ENCODE peak calls at places on chromosomes 6 and 20, in six cellular contexts. Q is adipocyte, G is neural progenitor cell, E is H9, R is colonic mucosa, D is endodermal cell. V is an unnamed sample.

GRCh38 chr6:54465649-54466300 is 157.5 kb downstream of the TINAG start:
- DNase-seq in Q (no peak), G (no peak), E (no peak), R (no peak), D (no peak), V (no peak)

GRCh38 chr6:114304304-114304887 is 38.4 kb downstream of the HS3ST5 start:
- DNase-seq in Q (peak; percentile 83), G (no peak), E (no peak), R (no peak), D (no peak), V (peak; percentile 12)

GRCh38 chr6:26270903-26271639 is 93.9 kb upstream of the BTN3A2 start:
- DNase-seq in Q (peak; percentile 93), G (peak; percentile 93), E (peak; percentile 86), R (peak; percentile 91), D (peak; percentile 93), V (peak; percentile 93)

GRCh38 chr20:41304413-41305079 is 13.0 kb downstream of the ZHX3 start:
- DNase-seq in Q (no peak), G (no peak), E (no peak), R (no peak), D (no peak), V (no peak)

GRCh38 chr20:3980260-3981131 is 34.9 kb downstream of the RNF24 start:
- DNase-seq in Q (peak; percentile 73), G (no peak), E (no peak), R (no peak), D (no peak), V (peak; percentile 64)

GRCh38 chr20:3890410-3890751 is 1.2 kb downstream of the PANK2 start:
- DNase-seq in Q (peak; percentile 82), G (no peak), E (no peak), R (no peak), D (no peak), V (peak; percentile 43)

GRCh38 chr6:2381872-2382661 is 136.7 kb upstream of the GMDS start:
- DNase-seq in Q (no peak), G (no peak), E (no peak), R (no peak), D (no peak), V (no peak)

GRCh38 chr6:4935486-4935885 is 68.4 kb downstream of the RPP40 start:
- DNase-seq in Q (no peak), G (no peak), E (no peak), R (no peak), D (no peak), V (no peak)

GRCh38 chr20:10370091-10370887 is 63.7 kb downstream of the MKKS start:
- DNase-seq in Q (peak; percentile 28), G (no peak), E (no peak), R (no peak), D (no peak), V (peak; percentile 76)

GRCh38 chr20:14208956-14209355 is 128.5 kb downstream of the FLRT3 start:
- DNase-seq in Q (peak; percentile 19), G (no peak), E (no peak), R (no peak), D (no peak), V (no peak)

GRCh38 chr6:128310061-128310460 is 210.3 kb downstream of the PTPRK start:
- DNase-seq in Q (no peak), G (no peak), E (no peak), R (no peak), D (no peak), V (no peak)

GRCh38 chr6:17907467-17908229 is 79.8 kb downstream of the KIF13A start:
- DNase-seq in Q (peak; percentile 99), G (no peak), E (no peak), R (peak; percentile 59), D (no peak), V (peak; percentile 99)

GRCh38 chr20:36542019-36542488 is 735 bp downstream of the MYL9 start:
- DNase-seq in Q (peak; percentile 76), G (peak; percentile 72), E (peak; percentile 82), R (peak; percentile 46), D (peak; percentile 91), V (peak; percentile 60)

GRCh38 chr20:37346232-37346525 is 239 bp downstream of the SRC start:
- DNase-seq in Q (peak; percentile 56), G (no peak), E (no peak), R (no peak), D (no peak), V (no peak)

GRCh38 chr6:152160346-152160745 is 352.9 kb downstream of the ESR1 start:
- DNase-seq in Q (no peak), G (no peak), E (no peak), R (no peak), D (no peak), V (no peak)

GRCh38 chr20:64256282-64256947 is 867 bp downstream of the PCMTD2 start:
- DNase-seq in Q (peak; percentile 39), G (peak; percentile 14), E (no peak), R (no peak), D (no peak), V (no peak)

GRCh38 chr20:44581515-44581914 is 864 bp upstream of the PKIG start:
- DNase-seq in Q (no peak), G (no peak), E (no peak), R (no peak), D (no peak), V (no peak)

GRCh38 chr20:58579819-58580492 is 64.8 kb upstream of the APCDD1L start:
- DNase-seq in Q (no peak), G (no peak), E (no peak), R (no peak), D (no peak), V (no peak)

GRCh38 chr6:121531658-121532167 is 96.3 kb downstream of the GJA1 start:
- DNase-seq in Q (no peak), G (no peak), E (no peak), R (no peak), D (no peak), V (no peak)

GRCh38 chr6:157380779-157381561 is at the start of gene ZDHHC14:
- DNase-seq in Q (peak; percentile 95), G (peak; percentile 79), E (peak; percentile 52), R (peak; percentile 93), D (peak; percentile 83), V (peak; percentile 86)

GRCh38 chr6:44466955-44467354 is 79.4 kb downstream of the CDC5L start:
- DNase-seq in Q (no peak), G (no peak), E (no peak), R (no peak), D (no peak), V (no peak)

GRCh38 chr20:44807051-44807683 is 3.2 kb downstream of the RIMS4 start:
- DNase-seq in Q (no peak), G (no peak), E (no peak), R (no peak), D (peak; percentile 20), V (no peak)

GRCh38 chr6:43833996-43834390 is 64.0 kb downstream of the VEGFA start:
- DNase-seq in Q (no peak), G (no peak), E (no peak), R (no peak), D (no peak), V (no peak)

GRCh38 chr6:111747791-111748190 is 125.5 kb downstream of the FYN start:
- DNase-seq in Q (no peak), G (no peak), E (no peak), R (no peak), D (no peak), V (no peak)

GRCh38 chr20:8155848-8156602 is 24.0 kb downstream of the PLCB1 start:
- DNase-seq in Q (peak; percentile 29), G (no peak), E (no peak), R (no peak), D (no peak), V (no peak)

GRCh38 chr20:40359127-40359892 is 329.7 kb downstream of the MAFB start:
- DNase-seq in Q (no peak), G (no peak), E (no peak), R (no peak), D (no peak), V (no peak)

GRCh38 chr6:111662794-111663231 is 57.1 kb upstream of the TRAF3IP2 start:
- DNase-seq in Q (no peak), G (no peak), E (no peak), R (no peak), D (no peak), V (peak; percentile 59)

GRCh38 chr6:14520536-14520935 is 403.0 kb downstream of the CD83 start:
- DNase-seq in Q (no peak), G (no peak), E (no peak), R (no peak), D (no peak), V (no peak)

GRCh38 chr6:85483861-85484260 is 34.0 kb downstream of the NT5E start:
- DNase-seq in Q (no peak), G (no peak), E (no peak), R (no peak), D (peak; percentile 10), V (no peak)
- H3K9ac ChIP-seq in Q (no peak overlapping the region), G (no peak overlapping the region), E (no peak overlapping the region), R (no peak overlapping the region), D (no peak overlapping the region), V (no peak overlapping the region)

DNA sequence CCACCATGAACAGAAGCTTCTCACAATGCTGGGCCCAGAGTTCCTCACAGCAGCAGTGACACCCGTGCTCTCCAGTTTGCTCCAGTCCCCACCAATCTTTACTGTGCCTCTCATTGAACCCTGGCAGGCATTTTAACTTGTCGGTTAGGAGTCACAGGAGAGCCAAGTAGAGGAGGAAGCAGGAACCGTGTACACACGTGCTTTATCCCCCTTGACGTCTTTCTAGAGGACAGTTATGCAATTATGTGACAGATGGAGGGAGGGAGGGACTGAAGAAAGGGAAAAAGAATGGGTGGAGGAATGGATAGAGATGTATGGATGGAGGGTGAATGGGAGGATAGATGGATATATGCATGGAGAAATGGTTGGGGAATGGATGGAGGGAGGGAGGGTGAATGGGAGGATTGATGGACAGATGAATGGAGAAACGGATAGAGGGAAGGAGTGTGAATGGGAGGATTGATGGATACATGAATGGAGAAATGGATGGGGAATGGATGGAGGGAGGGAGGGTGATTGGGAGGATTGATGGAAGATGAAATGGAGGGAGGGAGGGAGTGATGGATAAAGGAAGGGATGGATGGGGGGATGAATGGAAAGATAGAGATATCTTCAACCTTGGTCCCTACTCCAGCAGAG is 26.0 kb downstream of the RBM38 start:
- DNase-seq in Q (no peak), G (no peak), E (no peak), R (no peak), D (no peak), V (no peak)
- H3K9ac ChIP-seq in Q (no peak overlapping the region), G (no peak overlapping the region), E (no peak overlapping the region), R (no peak overlapping the region), D (no peak overlapping the region), V (no peak overlapping the region)

GRCh38 chr20:31489152-31489551 is 14.1 kb downstream of the REM1 start:
- DNase-seq in Q (no peak), G (no peak), E (no peak), R (no peak), D (no peak), V (no peak)

GRCh38 chr20:31488171-31488570 is 13.1 kb downstream of the REM1 start:
- DNase-seq in Q (no peak), G (no peak), E (no peak), R (no peak), D (no peak), V (no peak)

GRCh38 chr20:31490752-31491151 is 15.7 kb downstream of the REM1 start:
- DNase-seq in Q (no peak), G (no peak), E (no peak), R (no peak), D (no peak), V (no peak)

GRCh38 chr20:31484001-31484400 is 8.9 kb downstream of the REM1 start:
- DNase-seq in Q (no peak), G (no peak), E (peak; percentile 55), R (no peak), D (peak; percentile 56), V (no peak)

GRCh38 chr20:31485450-31486339 is 10.6 kb downstream of the REM1 start:
- DNase-seq in Q (peak; percentile 60), G (no peak), E (no peak), R (peak; percentile 58), D (no peak), V (peak; percentile 75)
- H3K9ac ChIP-seq in Q (peak overlapping the region; percentile 60), G (no peak overlapping the region), E (no peak overlapping the region), R (no peak overlapping the region), D (no peak overlapping the region), V (no peak overlapping the region)

GRCh38 chr6:109076421-109076820 is 18.2 kb downstream of the SESN1 start:
- DNase-seq in Q (peak; percentile 24), G (no peak), E (no peak), R (no peak), D (no peak), V (no peak)
- H3K9ac ChIP-seq in Q (no peak overlapping the region), G (no peak overlapping the region), E (no peak overlapping the region), R (no peak overlapping the region), D (no peak overlapping the region), V (no peak overlapping the region)